ENCODE peak calls at places on chromosomes 4 and X, in eight cellular contexts. M is AG04450; R is stimulated activated CD8-positive, alpha-beta memory T cell treated with anti-CD3 and anti-CD28 coated beads, Interleukin-15, amount 100 ng/mL, for 24 hours; H is NAMALWA; N is activated CD8-positive, alpha-beta memory T cell treated with anti-CD3 and anti-CD28 coated beads for 48 hours; U is HTR-8/SVneo; B is cardiac muscle cell; P is ureter. G is an unnamed sample.
A peak's percentile ranks its signal among the peaks of the same experiment; 100 is the strongest.

GRCh38 chr4:159655547-159655946 is 552.7 kb downstream of the RAPGEF2 start:
- DNase-seq in M (no peak), R (no peak), H (no peak), N (no peak), U (peak; percentile 49), B (peak; percentile 80), P (no peak), G (no peak)

GRCh38 chrX:103729015-103729414 is 18.3 kb downstream of the TMEM31 start:
- DNase-seq in M (no peak), R (no peak), H (no peak), N (no peak), U (no peak), B (no peak), P (no peak), G (no peak)

GRCh38 chr4:185201983-185202962 is 1.5 kb downstream of the CFAP97 start:
- DNase-seq in M (no peak), R (no peak), H (peak; percentile 13), N (no peak), U (no peak), B (peak; percentile 68), P (no peak), G (no peak)

GRCh38 chr4:94974773-94975172 is 217.0 kb downstream of the BMPR1B start:
- DNase-seq in M (no peak), R (no peak), H (no peak), N (no peak), U (no peak), B (peak; percentile 57), P (no peak), G (no peak)

GRCh38 chrX:38055170-38055847 is 49.0 kb downstream of the SYTL5 start:
- DNase-seq in M (no peak), R (no peak), H (no peak), N (no peak), U (no peak), B (peak; percentile 85), P (no peak), G (peak; percentile 17)

GRCh38 chrX:16436348-16437188 is 213.4 kb upstream of the S100G start:
- DNase-seq in M (no peak), R (peak; percentile 12), H (peak; percentile 66), N (peak; percentile 36), U (peak; percentile 72), B (peak; percentile 74), P (peak; percentile 71), G (peak; percentile 24)

GRCh38 chr4:183118585-183118984 is 19.5 kb downstream of the WWC2 start:
- DNase-seq in M (peak; percentile 42), R (no peak), H (no peak), N (no peak), U (peak; percentile 83), B (peak; percentile 86), P (no peak), G (peak; percentile 44)

GRCh38 chr4:111475001-111475400 is 670.3 kb upstream of the FAM241A start:
- DNase-seq in M (no peak), R (no peak), H (no peak), N (no peak), U (peak; percentile 1), B (peak; percentile 49), P (no peak), G (no peak)

GRCh38 chrX:155027509-155028066 is 944 bp downstream of the FUNDC2 start:
- DNase-seq in M (no peak), R (no peak), H (peak; percentile 74), N (no peak), U (no peak), B (peak; percentile 91), P (no peak), G (no peak)

GRCh38 chrX:136733613-136734012 is 47.1 kb downstream of the ARHGEF6 start:
- DNase-seq in M (no peak), R (no peak), H (no peak), N (no peak), U (no peak), B (no peak), P (no peak), G (no peak)

GRCh38 chr4:183097251-183098079 is 1.6 kb upstream of the WWC2 start:
- DNase-seq in M (no peak), R (no peak), H (no peak), N (no peak), U (no peak), B (peak; percentile 50), P (no peak), G (no peak)

GRCh38 chr4:38716271-38716670 is 52.3 kb downstream of the KLF3 start:
- DNase-seq in M (no peak), R (no peak), H (no peak), N (no peak), U (no peak), B (no peak), P (no peak), G (no peak)

GRCh38 chrX:18252644-18253359 is 32.1 kb upstream of the BEND2 start:
- DNase-seq in M (no peak), R (no peak), H (no peak), N (no peak), U (no peak), B (peak; percentile 22), P (no peak), G (no peak)

GRCh38 chr4:15343000-15343399 is 84.8 kb upstream of the C1QTNF7 start:
- DNase-seq in M (no peak), R (no peak), H (no peak), N (no peak), U (no peak), B (no peak), P (no peak), G (no peak)

GRCh38 chr4:78629991-78630541 is 78.5 kb downstream of the ANXA3 start:
- DNase-seq in M (no peak), R (no peak), H (no peak), N (no peak), U (no peak), B (no peak), P (no peak), G (no peak)

GRCh38 chrX:25144043-25144940 is 128.5 kb upstream of the ARX start:
- DNase-seq in M (peak; percentile 10), R (no peak), H (peak; percentile 33), N (peak; percentile 11), U (peak; percentile 42), B (peak; percentile 67), P (no peak), G (peak; percentile 4)

GRCh38 chrX:15790766-15791380 is 589 bp downstream of the ZRSR2 start:
- DNase-seq in M (no peak), R (no peak), H (no peak), N (no peak), U (no peak), B (peak; percentile 3), P (no peak), G (no peak)

GRCh38 chr4:151569650-151570049 is 160.7 kb downstream of the FHIP1A start:
- DNase-seq in M (no peak), R (no peak), H (no peak), N (no peak), U (no peak), B (no peak), P (no peak), G (no peak)

GRCh38 chrX:68146054-68146453 is 287.2 kb downstream of the OPHN1 start:
- DNase-seq in M (peak; percentile 4), R (no peak), H (peak; percentile 7), N (no peak), U (peak; percentile 3), B (peak; percentile 67), P (no peak), G (peak; percentile 11)

GRCh38 chr4:110622841-110623709 is at the start of gene PITX2:
- DNase-seq in M (peak; percentile 57), R (no peak), H (no peak), N (no peak), U (peak; percentile 99), B (peak; percentile 97), P (peak; percentile 62), G (peak; percentile 71)

GRCh38 chr4:98688416-98689290 is 30.2 kb upstream of the TSPAN5 start:
- DNase-seq in M (peak; percentile 43), R (no peak), H (no peak), N (no peak), U (peak; percentile 30), B (peak; percentile 19), P (no peak), G (peak; percentile 72)

GRCh38 chrX:115892787-115893671 is 277.5 kb upstream of the AGTR2 start:
- DNase-seq in M (no peak), R (no peak), H (peak; percentile 28), N (no peak), U (no peak), B (peak; percentile 45), P (peak; percentile 77), G (no peak)

G was measured in pulmonary artery endothelial cell.